ENCODE peak calls at places on chromosomes 3 and 15, in four cellular contexts. One of them, this sample, is unnamed.
A peak's percentile ranks its signal among the peaks of the same experiment; 100 is the strongest.

GRCh38 chr3:50192689-50193141 is 1.3 kb downstream of the GNAT1 start:
- DNase-seq in transverse colon: peak; percentile 78
- DNase-seq in uterus: peak; percentile 72
- DNase-seq in neural progenitor cell: peak; percentile 81
- DNase-seq in this sample: peak; percentile 80

GRCh38 chr3:5144316-5144994 is 22.4 kb downstream of the ARL8B start:
- DNase-seq in transverse colon: no peak
- DNase-seq in uterus: no peak
- DNase-seq in neural progenitor cell: no peak
- DNase-seq in this sample: no peak

GRCh38 chr3:149839874-149840273 is 26.9 kb downstream of the RNF13 start:
- DNase-seq in transverse colon: no peak
- DNase-seq in uterus: no peak
- DNase-seq in neural progenitor cell: no peak
- DNase-seq in this sample: no peak

GRCh38 chr3:159785276-159785675 is 203.4 kb upstream of the IL12A start:
- DNase-seq in transverse colon: no peak
- DNase-seq in uterus: no peak
- DNase-seq in neural progenitor cell: no peak
- DNase-seq in this sample: no peak

GRCh38 chr15:90665288-90666134 is 51.6 kb upstream of the BLM start:
- DNase-seq in transverse colon: peak; percentile 64
- DNase-seq in uterus: peak; percentile 75
- DNase-seq in neural progenitor cell: no peak
- DNase-seq in this sample: peak; percentile 67

GRCh38 chr3:81105761-81106160 is 655.7 kb downstream of the GBE1 start:
- DNase-seq in transverse colon: no peak
- DNase-seq in uterus: no peak
- DNase-seq in neural progenitor cell: no peak
- DNase-seq in this sample: no peak

GRCh38 chr15:30030350-30030749 is 52.4 kb upstream of the GOLGA8J start:
- DNase-seq in transverse colon: no peak
- DNase-seq in uterus: no peak
- DNase-seq in neural progenitor cell: no peak
- DNase-seq in this sample: no peak

GRCh38 chr3:118641608-118642007 is 393.0 kb downstream of the IGSF11 start:
- DNase-seq in transverse colon: no peak
- DNase-seq in uterus: no peak
- DNase-seq in neural progenitor cell: peak; percentile 77
- DNase-seq in this sample: peak; percentile 16

GRCh38 chr15:29674661-29675533 is 147.4 kb downstream of the TJP1 start:
- DNase-seq in transverse colon: peak; percentile 83
- DNase-seq in uterus: peak; percentile 39
- DNase-seq in neural progenitor cell: peak; percentile 94
- DNase-seq in this sample: peak; percentile 69

GRCh38 chr3:58659051-58659675 is 7.4 kb downstream of the FAM3D start:
- DNase-seq in transverse colon: peak; percentile 54
- DNase-seq in uterus: no peak
- DNase-seq in neural progenitor cell: peak; percentile 60
- DNase-seq in this sample: peak; percentile 54

GRCh38 chr15:40291088-40291574 is 8.3 kb upstream of the ANKRD63 start:
- DNase-seq in transverse colon: peak; percentile 68
- DNase-seq in uterus: peak; percentile 36
- DNase-seq in neural progenitor cell: peak; percentile 87
- DNase-seq in this sample: peak; percentile 54

DNA sequence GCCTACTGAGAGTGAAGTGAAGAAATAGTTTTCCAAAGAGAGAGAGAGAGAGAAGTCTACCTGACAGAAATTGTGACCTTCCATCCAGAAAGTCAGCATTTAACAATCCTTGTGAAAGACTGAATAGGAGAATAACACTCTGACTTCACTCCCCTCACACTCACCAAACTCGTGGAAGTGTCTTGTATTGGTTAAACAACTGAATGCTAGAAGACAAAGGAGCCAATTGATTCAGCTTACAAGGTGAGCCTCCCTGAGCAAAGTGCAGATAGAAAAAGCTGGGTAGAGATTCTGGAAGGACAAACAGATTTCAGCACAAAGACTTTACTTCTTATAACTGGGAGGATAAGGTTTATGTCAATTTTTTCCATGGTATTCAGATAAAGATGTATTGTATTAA is 40.8 kb upstream of the OSTN start:
- DNase-seq in transverse colon: no peak
- DNase-seq in uterus: no peak
- DNase-seq in neural progenitor cell: peak; percentile 8
- DNase-seq in this sample: no peak
- H3K9me3 ChIP-seq in transverse colon: peaks cover 17% of the 10 kb centered on the region
- H3K9me3 ChIP-seq in uterus: no peaks in the 10 kb centered on the region
- H3K9me3 ChIP-seq in neural progenitor cell: peaks cover 4% of the 10 kb centered on the region
- H3K9me3 ChIP-seq in this sample: no peaks in the 10 kb centered on the region

GRCh38 chr3:30654269-30654668 is 47.9 kb downstream of the TGFBR2 start:
- DNase-seq in transverse colon: no peak
- DNase-seq in uterus: no peak
- DNase-seq in neural progenitor cell: no peak
- DNase-seq in this sample: no peak
- H3K27ac ChIP-seq in transverse colon: peak overlapping the region; percentile 35
- H3K27ac ChIP-seq in uterus: no peak overlapping the region
- H3K27ac ChIP-seq in neural progenitor cell: no peak overlapping the region
- H3K27ac ChIP-seq in this sample: no peak overlapping the region

DNA sequence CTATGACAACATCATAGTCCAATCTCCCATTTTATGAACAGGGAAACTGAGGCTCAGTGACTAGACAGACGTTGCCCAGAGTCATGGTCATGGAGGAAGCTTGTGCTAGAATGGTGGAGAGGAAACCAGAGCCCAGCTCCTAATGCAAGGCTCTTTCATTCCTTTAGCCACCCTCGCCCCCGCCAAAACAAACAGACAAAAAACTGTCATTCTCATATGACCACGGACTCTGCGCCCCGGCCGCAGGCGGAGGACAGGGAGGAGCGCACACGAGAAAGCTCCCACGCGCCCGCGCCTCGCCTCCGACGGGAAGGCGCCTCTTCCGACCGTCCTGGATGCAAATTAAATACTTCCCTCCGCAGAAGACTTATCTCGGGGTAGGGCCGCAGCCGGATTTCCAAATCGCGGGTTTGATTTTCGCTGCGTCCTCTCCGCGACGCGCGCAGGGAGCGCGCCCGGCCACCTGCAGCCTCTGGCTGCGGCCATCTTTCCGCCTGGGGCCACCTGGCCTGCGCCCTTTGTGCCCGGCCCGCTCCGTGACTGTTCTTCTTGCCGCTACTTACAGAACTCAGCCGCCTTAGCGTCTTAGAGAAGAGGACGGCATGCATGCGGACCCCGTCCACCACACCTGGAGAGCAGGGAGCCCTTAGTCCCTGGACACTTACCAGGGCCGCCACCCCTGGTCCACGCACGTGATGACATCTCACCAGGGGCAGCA is 646 bp upstream of the ATP13A3 start:
- DNase-seq in transverse colon: peak; percentile 43
- DNase-seq in uterus: peak; percentile 41
- DNase-seq in neural progenitor cell: peak; percentile 28
- DNase-seq in this sample: peak; percentile 42
- H3K4me1 ChIP-seq in transverse colon: peaks cover 11% of the 10 kb centered on the region
- H3K4me1 ChIP-seq in uterus: no peaks in the 10 kb centered on the region
- H3K4me1 ChIP-seq in neural progenitor cell: peaks cover 7% of the 10 kb centered on the region
- H3K4me1 ChIP-seq in this sample: peaks cover 11% of the 10 kb centered on the region

DNA sequence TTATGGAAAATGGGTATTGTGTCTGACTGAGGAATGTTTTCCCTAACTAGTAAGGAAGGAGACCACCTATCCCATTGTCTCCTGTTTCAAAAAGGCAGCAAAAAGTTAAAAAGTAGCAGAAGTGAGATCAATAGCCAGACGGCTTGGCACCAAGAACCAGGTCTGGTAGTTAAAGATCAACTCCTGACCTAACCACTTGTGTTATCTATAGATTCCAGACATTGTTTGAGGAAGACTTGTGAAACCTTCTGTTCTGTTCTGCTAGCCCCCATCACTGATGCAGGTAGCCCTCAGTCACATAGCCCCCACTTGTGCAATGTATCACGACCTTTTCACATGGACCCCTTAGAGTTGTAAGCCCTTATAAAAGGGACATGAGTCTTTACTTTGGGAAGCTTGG is 46.3 kb upstream of the C2CD4B start:
- DNase-seq in transverse colon: no peak
- DNase-seq in uterus: no peak
- DNase-seq in neural progenitor cell: no peak
- DNase-seq in this sample: no peak
- H3K9me3 ChIP-seq in transverse colon: peaks cover 5% of the 10 kb centered on the region
- H3K9me3 ChIP-seq in uterus: no peaks in the 10 kb centered on the region
- H3K9me3 ChIP-seq in neural progenitor cell: no peaks in the 10 kb centered on the region
- H3K9me3 ChIP-seq in this sample: no peaks in the 10 kb centered on the region

DNA sequence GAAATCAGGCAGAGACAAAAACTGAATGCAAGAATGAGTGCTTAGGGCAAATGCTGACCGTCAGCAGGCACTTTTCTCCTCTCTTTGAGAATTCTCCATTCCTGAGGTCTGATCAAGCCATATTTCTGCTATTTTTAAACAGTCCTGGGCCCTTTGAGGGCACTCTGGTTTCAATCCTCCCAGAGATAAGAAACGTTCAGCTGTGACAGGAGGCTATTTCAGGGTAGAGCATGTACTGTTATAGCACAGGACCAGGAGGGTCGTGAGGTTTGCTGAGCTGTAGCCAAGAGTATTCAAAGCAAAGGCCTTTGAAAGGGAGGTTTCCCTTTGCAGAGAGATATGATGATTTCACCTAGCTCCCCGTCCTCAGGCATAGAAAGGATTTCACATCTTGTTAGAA is 39.6 kb upstream of the PDZRN3 start:
- DNase-seq in transverse colon: no peak
- DNase-seq in uterus: no peak
- DNase-seq in neural progenitor cell: no peak
- DNase-seq in this sample: no peak
- H3K27ac ChIP-seq in transverse colon: no peak overlapping the region
- H3K27ac ChIP-seq in uterus: peak overlapping the region; percentile 53
- H3K27ac ChIP-seq in neural progenitor cell: no peak overlapping the region
- H3K27ac ChIP-seq in this sample: no peak overlapping the region

GRCh38 chr15:22918596-22919140 is 61.5 kb downstream of the CYFIP1 start:
- DNase-seq in transverse colon: no peak
- DNase-seq in uterus: no peak
- DNase-seq in neural progenitor cell: no peak
- DNase-seq in this sample: no peak

GRCh38 chr15:22919171-22919570 is 61.0 kb downstream of the CYFIP1 start:
- DNase-seq in transverse colon: no peak
- DNase-seq in uterus: no peak
- DNase-seq in neural progenitor cell: no peak
- DNase-seq in this sample: no peak

GRCh38 chr15:22917556-22917955 is 62.6 kb downstream of the CYFIP1 start:
- DNase-seq in transverse colon: no peak
- DNase-seq in uterus: no peak
- DNase-seq in neural progenitor cell: no peak
- DNase-seq in this sample: no peak

GRCh38 chr15:22916606-22917350 is 63.4 kb downstream of the CYFIP1 start:
- DNase-seq in transverse colon: no peak
- DNase-seq in uterus: no peak
- DNase-seq in neural progenitor cell: no peak
- DNase-seq in this sample: no peak

GRCh38 chr15:22918056-22918455 is 62.1 kb downstream of the CYFIP1 start:
- DNase-seq in transverse colon: no peak
- DNase-seq in uterus: no peak
- DNase-seq in neural progenitor cell: no peak
- DNase-seq in this sample: no peak
- H3K4me1 ChIP-seq in transverse colon: no peaks in the 10 kb centered on the region
- H3K4me1 ChIP-seq in uterus: no peaks in the 10 kb centered on the region
- H3K4me1 ChIP-seq in neural progenitor cell: no peaks in the 10 kb centered on the region
- H3K4me1 ChIP-seq in this sample: no peaks in the 10 kb centered on the region

DNA sequence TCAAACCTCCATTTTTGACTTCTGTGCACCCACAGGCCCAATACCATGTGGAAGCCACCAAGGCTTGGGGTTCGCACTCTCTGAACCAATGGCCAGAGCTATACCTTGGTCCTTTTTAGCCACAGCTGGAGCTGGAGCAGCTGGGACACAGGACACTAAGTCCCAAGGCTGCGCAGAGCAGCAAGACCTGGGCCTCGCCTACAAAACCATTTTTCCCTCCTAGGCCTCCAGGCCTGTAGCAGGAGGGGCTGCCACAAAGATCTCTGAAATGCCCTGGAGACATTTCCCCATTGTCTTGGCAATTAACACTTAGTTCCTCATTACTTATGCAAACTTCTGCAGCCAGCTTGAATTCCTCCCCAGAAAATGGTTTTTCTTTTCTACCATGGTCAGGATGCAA is 81.3 kb downstream of the ZMAT3 start:
- DNase-seq in transverse colon: no peak
- DNase-seq in uterus: no peak
- DNase-seq in neural progenitor cell: no peak
- DNase-seq in this sample: no peak
- H3K9me3 ChIP-seq in transverse colon: peaks cover 34% of the 10 kb centered on the region
- H3K9me3 ChIP-seq in uterus: no peaks in the 10 kb centered on the region
- H3K9me3 ChIP-seq in neural progenitor cell: peaks cover 19% of the 10 kb centered on the region
- H3K9me3 ChIP-seq in this sample: no peaks in the 10 kb centered on the region

This sample was measured in testis.